ENCODE peak calls at places on chromosome 21, in ten cellular contexts. A is right cardiac atrium; H is A549; R is spleen; X is CD8-positive, alpha-beta T cell; U is Karpas-422; M is fibroblast of lung; G is neural progenitor cell; K is right lobe of liver; D is heart right ventricle. E is an unnamed sample. For H3K4me1, the result is how much of the 10 kb centered on the place peaks cover.

GRCh38 chr21:37827878-37828277 is 88.4 kb downstream of the KCNJ6 start:
- DNase-seq in A (no peak), H (no peak), R (no peak), X (no peak), U (no peak), M (no peak), G (no peak), K (no peak), D (no peak), E (no peak)

GRCh38 chr21:14084701-14085100 is 126.1 kb downstream of the LIPI start:
- DNase-seq in A (no peak), H (no peak), R (no peak), X (no peak), U (no peak), M (no peak), G (no peak), K (no peak), D (no peak), E (no peak)

GRCh38 chr21:46229133-46229922 is 754 bp upstream of the LSS start:
- DNase-seq in A (no peak), H (peak), R (peak), X (no peak), U (peak), M (no peak), G (no peak), K (no peak), D (no peak), E (peak)

GRCh38 chr21:46141767-46142580 is 13.4 kb downstream of the FTCD start:
- DNase-seq in A (peak), H (no peak), R (peak), X (no peak), U (no peak), M (no peak), G (peak), K (peak), D (peak), E (peak)

GRCh38 chr21:27219068-27219467 is 252.2 kb upstream of the ADAMTS5 start:
- DNase-seq in A (peak), H (no peak), R (no peak), X (no peak), U (no peak), M (peak), G (no peak), K (no peak), D (no peak), E (no peak)

GRCh38 chr21:37057614-37058013 is 15.3 kb downstream of the PIGP start:
- DNase-seq in A (no peak), H (no peak), R (no peak), X (no peak), U (no peak), M (no peak), G (peak), K (no peak), D (no peak), E (no peak)

GRCh38 chr21:43644609-43645008 is 14.7 kb downstream of the HSF2BP start:
- DNase-seq in A (peak), H (no peak), R (no peak), X (no peak), U (no peak), M (peak), G (no peak), K (no peak), D (no peak), E (no peak)

GRCh38 chr21:38322551-38322950 is 65.8 kb downstream of the KCNJ15 start:
- DNase-seq in A (no peak), H (no peak), R (no peak), X (no peak), U (no peak), M (peak), G (no peak), K (no peak), D (no peak), E (no peak)

GRCh38 chr21:45990049-45990711 is 8.6 kb downstream of the COL6A1 start:
- DNase-seq in A (peak), H (no peak), R (peak), X (no peak), U (no peak), M (no peak), G (no peak), K (peak), D (peak), E (peak)

GRCh38 chr21:45256912-45257672 is 30.6 kb downstream of the POFUT2 start:
- DNase-seq in A (peak), H (no peak), R (peak), X (peak), U (no peak), M (no peak), G (peak), K (no peak), D (no peak), E (no peak)

GRCh38 chr21:37000381-37000780 is 6.1 kb upstream of the RIPPLY3 start:
- DNase-seq in A (no peak), H (no peak), R (no peak), X (no peak), U (no peak), M (no peak), G (no peak), K (no peak), D (no peak), E (no peak)

GRCh38 chr21:18893411-18893810 is 489.8 kb upstream of the TMPRSS15 start:
- DNase-seq in A (no peak), H (no peak), R (no peak), X (no peak), U (no peak), M (no peak), G (no peak), K (no peak), D (no peak), E (no peak)

GRCh38 chr21:34878940-34879339 is 170.2 kb downstream of the RUNX1 start:
- DNase-seq in A (no peak), H (no peak), R (no peak), X (no peak), U (no peak), M (no peak), G (no peak), K (no peak), D (no peak), E (no peak)
- H3K4me1 ChIP-seq in A (under half), H (half or more), R (under half), X (under half), U (half or more), M (under half), G (under half), K (under half), D (under half), E (under half)

GRCh38 chr21:33014331-33014730 is 11.4 kb upstream of the OLIG2 start:
- DNase-seq in A (no peak), H (no peak), R (no peak), X (no peak), U (no peak), M (no peak), G (no peak), K (no peak), D (no peak), E (no peak)

GRCh38 chr21:33015091-33015490 is 10.6 kb upstream of the OLIG2 start:
- DNase-seq in A (no peak), H (no peak), R (no peak), X (no peak), U (no peak), M (no peak), G (no peak), K (no peak), D (no peak), E (no peak)

GRCh38 chr21:33007747-33008146 is 18.0 kb upstream of the OLIG2 start:
- DNase-seq in A (no peak), H (no peak), R (no peak), X (no peak), U (no peak), M (no peak), G (no peak), K (no peak), D (no peak), E (no peak)

GRCh38 chr21:33013618-33014017 is 12.1 kb upstream of the OLIG2 start:
- DNase-seq in A (no peak), H (no peak), R (no peak), X (no peak), U (no peak), M (no peak), G (peak), K (no peak), D (no peak), E (no peak)

GRCh38 chr21:33011462-33011861 is 14.3 kb upstream of the OLIG2 start:
- DNase-seq in A (no peak), H (peak), R (no peak), X (no peak), U (no peak), M (peak), G (no peak), K (no peak), D (no peak), E (no peak)
- H3K27ac ChIP-seq in A (no peak), H (no peak), R (no peak), X (no peak), U (no peak), M (no peak), G (no peak), K (no peak), D (no peak), E (no peak)

GRCh38 chr21:42232176-42232825 is 13.4 kb downstream of the ABCG1 start:
- DNase-seq in A (no peak), H (no peak), R (peak), X (no peak), U (no peak), M (no peak), G (no peak), K (no peak), D (no peak), E (no peak)

GRCh38 chr21:42234464-42235241 is 15.7 kb downstream of the ABCG1 start:
- DNase-seq in A (peak), H (peak), R (peak), X (peak), U (no peak), M (peak), G (peak), K (peak), D (peak), E (peak)

GRCh38 chr21:42231761-42232160 is 12.8 kb downstream of the ABCG1 start:
- DNase-seq in A (no peak), H (no peak), R (peak), X (no peak), U (no peak), M (no peak), G (no peak), K (no peak), D (no peak), E (no peak)

GRCh38 chr21:42234026-42234425 is 15.1 kb downstream of the ABCG1 start:
- DNase-seq in A (no peak), H (no peak), R (peak), X (no peak), U (no peak), M (no peak), G (peak), K (no peak), D (no peak), E (no peak)

DNA sequence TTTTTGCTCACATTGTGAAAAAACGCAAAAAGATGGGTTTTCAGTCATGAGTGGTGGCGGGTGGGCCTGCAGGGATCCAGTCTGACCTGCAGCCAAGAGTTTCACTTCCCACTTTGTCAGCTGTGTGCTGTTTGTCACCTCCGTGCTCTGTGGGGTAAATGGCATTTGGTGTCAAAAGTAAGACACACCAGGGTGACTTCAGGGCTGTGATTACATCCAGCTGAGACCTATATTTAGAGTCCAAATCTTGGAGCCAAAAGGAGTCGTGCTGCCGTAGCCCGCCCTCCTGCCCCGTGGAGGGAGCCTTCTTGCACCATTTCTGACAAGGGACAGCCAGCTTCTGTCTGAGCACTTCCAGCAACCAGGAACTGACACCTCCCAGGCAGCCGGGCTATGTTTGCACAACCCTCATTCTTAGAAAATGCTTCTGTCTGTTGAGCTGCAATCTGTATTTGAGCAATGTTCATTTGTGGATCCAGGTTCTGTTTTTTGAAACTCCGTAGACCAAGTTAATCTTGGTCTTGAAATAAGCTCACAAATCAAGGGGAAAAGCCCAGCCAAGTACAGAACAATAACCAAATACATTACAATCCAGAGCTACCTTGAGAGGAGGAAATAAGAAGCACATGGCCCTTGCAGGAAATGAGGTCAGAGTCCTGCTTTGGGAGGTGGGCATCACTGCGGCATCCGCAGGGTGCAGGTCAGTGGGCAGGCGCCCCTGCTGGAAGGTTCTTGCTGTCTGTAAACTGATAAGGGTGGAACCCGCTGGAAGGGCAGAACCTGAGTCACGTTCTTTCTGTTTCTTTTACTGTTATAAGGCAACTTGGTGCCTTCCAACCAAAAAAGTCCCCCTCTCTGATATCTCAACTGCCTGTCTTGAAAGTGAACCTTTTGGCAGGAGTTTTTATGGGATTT is 14.4 kb downstream of the ABCG1 start:
- DNase-seq in A (peak), H (no peak), R (peak), X (peak), U (peak), M (no peak), G (no peak), K (peak), D (peak), E (no peak)
- H3K4me3 ChIP-seq in A (no peak), H (no peak), R (no peak), X (peak), U (no peak), M (no peak), G (no peak), K (no peak), D (peak), E (no peak)

GRCh38 chr21:29431680-29432079 is 133.0 kb downstream of the BACH1 start:
- DNase-seq in A (no peak), H (no peak), R (no peak), X (no peak), U (no peak), M (no peak), G (no peak), K (no peak), D (no peak), E (no peak)
- H3K4me1 ChIP-seq in A (under half), H (under half), R (under half), X (under half), U (under half), M (under half), G (under half), K (under half), D (under half), E (under half)

E was measured in aorta.